ENCODE peak calls at places on chromosomes 2 and 18, in ten cellular contexts. H is HEK293T, Q is EL, F is iPS-NIHi11, T is hippocampal formation, B is hypothalamus, D is left lung, M is G401, A is endothelial cell, C is brain microvascular endothelial cell. P is an unnamed sample.
A peak's percentile ranks its signal among the peaks of the same experiment; 100 is the strongest.

GRCh38 chr18:53191634-53192033 is 851.6 kb downstream of the DCC start:
- DNase-seq in H (no peak), Q (no peak), F (no peak), T (no peak), B (no peak), D (no peak), M (no peak), A (no peak), C (no peak), P (no peak)

GRCh38 chr2:164976301-164976700 is 21.0 kb upstream of the SLC38A11 start:
- DNase-seq in H (no peak), Q (no peak), F (no peak), T (no peak), B (no peak), D (no peak), M (no peak), A (no peak), C (no peak), P (no peak)

GRCh38 chr2:127811397-127811860 is 458 bp upstream of the WDR33 start:
- DNase-seq in H (no peak), Q (no peak), F (no peak), T (no peak), B (no peak), D (no peak), M (no peak), A (no peak), C (no peak), P (no peak)

GRCh38 chr2:118967124-118967880 is 25.3 kb downstream of the MARCO start:
- DNase-seq in H (no peak), Q (no peak), F (no peak), T (no peak), B (no peak), D (peak; percentile 15), M (no peak), A (no peak), C (no peak), P (no peak)

GRCh38 chr2:63477686-63478085 is 110.6 kb downstream of the WDPCP start:
- DNase-seq in H (no peak), Q (no peak), F (no peak), T (no peak), B (no peak), D (no peak), M (no peak), A (no peak), C (no peak), P (no peak)

GRCh38 chr2:17539596-17539992 is 902 bp upstream of the VSNL1 start:
- DNase-seq in H (no peak), Q (no peak), F (peak; percentile 7), T (no peak), B (no peak), D (peak; percentile 41), M (peak; percentile 54), A (peak; percentile 27), C (no peak), P (peak; percentile 60)

GRCh38 chr2:23661276-23662050 is 265.5 kb downstream of the ATAD2B start:
- DNase-seq in H (no peak), Q (peak; percentile 12), F (no peak), T (no peak), B (no peak), D (no peak), M (no peak), A (no peak), C (no peak), P (no peak)

GRCh38 chr2:118763797-118764196 is 83.7 kb downstream of the EN1 start:
- DNase-seq in H (peak; percentile 51), Q (no peak), F (peak; percentile 67), T (no peak), B (no peak), D (no peak), M (no peak), A (peak; percentile 31), C (peak; percentile 11), P (no peak)

GRCh38 chr2:98518106-98518505 is 73.4 kb downstream of the INPP4A start:
- DNase-seq in H (no peak), Q (no peak), F (peak; percentile 65), T (no peak), B (no peak), D (no peak), M (no peak), A (peak; percentile 26), C (no peak), P (no peak)